ENCODE peak calls at places on chromosomes 4 and X, in six cellular contexts. One of them, this sample, is unnamed.

GRCh38 chr4:89929425-89930272 is 35.0 kb downstream of the MMRN1 start:
- DNase-seq in K562: no peak
- DNase-seq in ovary: no peak
- DNase-seq in tibial nerve: no peak
- DNase-seq in sigmoid colon: no peak
- DNase-seq in stomach: no peak
- DNase-seq in this sample: no peak

GRCh38 chr4:7803992-7804758 is 135.5 kb downstream of the AFAP1 start:
- DNase-seq in K562: peak
- DNase-seq in stomach: peak
- DNase-seq in ovary: peak
- DNase-seq in sigmoid colon: peak
- DNase-seq in tibial nerve: peak
- DNase-seq in this sample: peak

GRCh38 chrX:76428243-76429130 is 977 bp downstream of the MAGEE1 start:
- DNase-seq in stomach: peak
- DNase-seq in ovary: no peak
- DNase-seq in K562: no peak
- DNase-seq in sigmoid colon: peak
- DNase-seq in tibial nerve: no peak
- DNase-seq in this sample: peak

GRCh38 chrX:26851981-26852380 is 611.2 kb downstream of the PPP4R3C start:
- DNase-seq in sigmoid colon: no peak
- DNase-seq in tibial nerve: no peak
- DNase-seq in stomach: no peak
- DNase-seq in K562: no peak
- DNase-seq in ovary: no peak
- DNase-seq in this sample: no peak

GRCh38 chr4:82753238-82753637 is 45.4 kb downstream of the SCD5 start:
- DNase-seq in tibial nerve: no peak
- DNase-seq in ovary: no peak
- DNase-seq in stomach: no peak
- DNase-seq in sigmoid colon: no peak
- DNase-seq in K562: no peak
- DNase-seq in this sample: no peak

GRCh38 chr4:109548655-109549054 is 11.4 kb upstream of the MCUB start:
- DNase-seq in ovary: no peak
- DNase-seq in sigmoid colon: no peak
- DNase-seq in K562: no peak
- DNase-seq in tibial nerve: no peak
- DNase-seq in stomach: no peak
- DNase-seq in this sample: no peak

GRCh38 chr4:142202404-142203332 is 566.3 kb downstream of the IL15 start:
- DNase-seq in stomach: no peak
- DNase-seq in tibial nerve: no peak
- DNase-seq in ovary: no peak
- DNase-seq in K562: no peak
- DNase-seq in sigmoid colon: no peak
- DNase-seq in this sample: no peak

GRCh38 chrX:81110286-81110685 is 91.4 kb downstream of the HMGN5 start:
- DNase-seq in sigmoid colon: no peak
- DNase-seq in stomach: no peak
- DNase-seq in tibial nerve: no peak
- DNase-seq in K562: no peak
- DNase-seq in ovary: no peak
- DNase-seq in this sample: no peak

GRCh38 chr4:25098964-25099843 is 61.0 kb downstream of the SEPSECS start:
- DNase-seq in sigmoid colon: no peak
- DNase-seq in K562: peak
- DNase-seq in ovary: peak
- DNase-seq in stomach: peak
- DNase-seq in tibial nerve: peak
- DNase-seq in this sample: peak

GRCh38 chr4:56372774-56373173 is 14.5 kb downstream of the AASDH start:
- DNase-seq in stomach: no peak
- DNase-seq in tibial nerve: no peak
- DNase-seq in ovary: no peak
- DNase-seq in K562: no peak
- DNase-seq in sigmoid colon: no peak
- DNase-seq in this sample: no peak

GRCh38 chr4:64781737-64782326 is 372.6 kb upstream of the TECRL start:
- DNase-seq in stomach: no peak
- DNase-seq in sigmoid colon: no peak
- DNase-seq in K562: peak
- DNase-seq in tibial nerve: no peak
- DNase-seq in ovary: no peak
- DNase-seq in this sample: no peak

GRCh38 chrX:41516995-41517660 is 70.0 kb downstream of the NYX start:
- DNase-seq in K562: no peak
- DNase-seq in sigmoid colon: no peak
- DNase-seq in stomach: no peak
- DNase-seq in tibial nerve: no peak
- DNase-seq in ovary: no peak
- DNase-seq in this sample: no peak

GRCh38 chr4:113499696-113500095 is 261.8 kb downstream of the CAMK2D start:
- DNase-seq in sigmoid colon: no peak
- DNase-seq in tibial nerve: no peak
- DNase-seq in stomach: no peak
- DNase-seq in K562: no peak
- DNase-seq in ovary: no peak
- DNase-seq in this sample: no peak

GRCh38 chrX:154046262-154046771 is 26.6 kb upstream of the IRAK1 start:
- DNase-seq in tibial nerve: peak
- DNase-seq in sigmoid colon: peak
- DNase-seq in ovary: peak
- DNase-seq in K562: no peak
- DNase-seq in stomach: no peak
- DNase-seq in this sample: no peak

GRCh38 chrX:72376124-72376523 is 70.4 kb upstream of the CITED1 start:
- DNase-seq in K562: no peak
- DNase-seq in ovary: no peak
- DNase-seq in sigmoid colon: no peak
- DNase-seq in tibial nerve: no peak
- DNase-seq in stomach: no peak
- DNase-seq in this sample: no peak

GRCh38 chr4:3852309-3852708 is 86.1 kb downstream of the ADRA2C start:
- DNase-seq in stomach: no peak
- DNase-seq in tibial nerve: no peak
- DNase-seq in ovary: no peak
- DNase-seq in K562: no peak
- DNase-seq in sigmoid colon: no peak
- DNase-seq in this sample: no peak

GRCh38 chrX:97399400-97399799 is 515.7 kb downstream of the RPA4 start:
- DNase-seq in tibial nerve: no peak
- DNase-seq in sigmoid colon: no peak
- DNase-seq in stomach: no peak
- DNase-seq in ovary: no peak
- DNase-seq in K562: no peak
- DNase-seq in this sample: no peak

GRCh38 chr4:22491939-22492338 is 23.9 kb downstream of the ADGRA3 start:
- DNase-seq in stomach: no peak
- DNase-seq in sigmoid colon: no peak
- DNase-seq in tibial nerve: no peak
- DNase-seq in K562: no peak
- DNase-seq in ovary: no peak
- DNase-seq in this sample: no peak

GRCh38 chr4:78145622-78146021 is 88.5 kb downstream of the FRAS1 start:
- DNase-seq in stomach: no peak
- DNase-seq in ovary: no peak
- DNase-seq in tibial nerve: no peak
- DNase-seq in sigmoid colon: no peak
- DNase-seq in K562: no peak
- DNase-seq in this sample: no peak

GRCh38 chr4:13599159-13599558 is 28.4 kb downstream of the BOD1L1 start:
- DNase-seq in ovary: no peak
- DNase-seq in K562: no peak
- DNase-seq in stomach: no peak
- DNase-seq in tibial nerve: no peak
- DNase-seq in sigmoid colon: no peak
- DNase-seq in this sample: no peak

GRCh38 chr4:174198396-174199179 is 84.9 kb downstream of the FBXO8 start:
- DNase-seq in tibial nerve: no peak
- DNase-seq in ovary: no peak
- DNase-seq in K562: peak
- DNase-seq in sigmoid colon: peak
- DNase-seq in stomach: no peak
- DNase-seq in this sample: no peak

GRCh38 chrX:39211501-39211900 is 410.2 kb downstream of the MID1IP1 start:
- DNase-seq in ovary: no peak
- DNase-seq in K562: no peak
- DNase-seq in sigmoid colon: no peak
- DNase-seq in tibial nerve: no peak
- DNase-seq in stomach: no peak
- DNase-seq in this sample: no peak
- H3K27ac ChIP-seq in ovary: no peak
- H3K27ac ChIP-seq in K562: no peak
- H3K27ac ChIP-seq in sigmoid colon: no peak
- H3K27ac ChIP-seq in tibial nerve: no peak
- H3K27ac ChIP-seq in stomach: no peak
- H3K27ac ChIP-seq in this sample: no peak

GRCh38 chr4:184748251-184748652 is 14.4 kb upstream of the CENPU start:
- DNase-seq in K562: no peak
- DNase-seq in stomach: peak
- DNase-seq in ovary: no peak
- DNase-seq in tibial nerve: no peak
- DNase-seq in sigmoid colon: no peak
- DNase-seq in this sample: peak
- TF ChIP-seq EP300 in K562: no peak
- TF ChIP-seq EP300 in stomach: no peak
- TF ChIP-seq EP300 in ovary: no peak
- TF ChIP-seq EP300 in tibial nerve: no peak
- TF ChIP-seq EP300 in sigmoid colon: no peak
- TF ChIP-seq EP300 in this sample: no peak

GRCh38 chrX:53239474-53239873 is 14.5 kb upstream of the KDM5C start:
- DNase-seq in sigmoid colon: no peak
- DNase-seq in K562: peak
- DNase-seq in ovary: no peak
- DNase-seq in stomach: no peak
- DNase-seq in tibial nerve: no peak
- DNase-seq in this sample: no peak
- H3K4me3 ChIP-seq in sigmoid colon: no peak
- H3K4me3 ChIP-seq in K562: no peak
- H3K4me3 ChIP-seq in ovary: no peak
- H3K4me3 ChIP-seq in stomach: no peak
- H3K4me3 ChIP-seq in tibial nerve: no peak
- H3K4me3 ChIP-seq in this sample: no peak

GRCh38 chr4:118909173-118909956 is 20.7 kb downstream of the SYNPO2 start:
- DNase-seq in stomach: no peak
- DNase-seq in K562: no peak
- DNase-seq in ovary: peak
- DNase-seq in sigmoid colon: no peak
- DNase-seq in tibial nerve: no peak
- DNase-seq in this sample: no peak

GRCh38 chr4:118904935-118905334 is 16.3 kb downstream of the SYNPO2 start:
- DNase-seq in ovary: no peak
- DNase-seq in tibial nerve: no peak
- DNase-seq in stomach: no peak
- DNase-seq in sigmoid colon: no peak
- DNase-seq in K562: no peak
- DNase-seq in this sample: no peak

GRCh38 chr4:118905546-118905945 is 16.9 kb downstream of the SYNPO2 start:
- DNase-seq in K562: no peak
- DNase-seq in stomach: no peak
- DNase-seq in tibial nerve: no peak
- DNase-seq in sigmoid colon: no peak
- DNase-seq in ovary: no peak
- DNase-seq in this sample: no peak

GRCh38 chr4:118898684-118899138 is 10.1 kb downstream of the SYNPO2 start:
- DNase-seq in ovary: peak
- DNase-seq in stomach: no peak
- DNase-seq in tibial nerve: no peak
- DNase-seq in K562: no peak
- DNase-seq in sigmoid colon: peak
- DNase-seq in this sample: no peak

GRCh38 chr4:118904418-118904817 is 15.8 kb downstream of the SYNPO2 start:
- DNase-seq in K562: no peak
- DNase-seq in ovary: peak
- DNase-seq in stomach: no peak
- DNase-seq in sigmoid colon: no peak
- DNase-seq in tibial nerve: no peak
- DNase-seq in this sample: no peak
- H3K27ac ChIP-seq in K562: no peak
- H3K27ac ChIP-seq in ovary: peak
- H3K27ac ChIP-seq in stomach: peak
- H3K27ac ChIP-seq in sigmoid colon: peak
- H3K27ac ChIP-seq in tibial nerve: peak
- H3K27ac ChIP-seq in this sample: peak